ENCODE peak calls at places on chromosomes 7 and 10, in four cellular contexts. U, Z, P and K are unnamed samples.
A peak's percentile ranks its signal among the peaks of the same experiment; 100 is the strongest.

GRCh38 chr10:246431-246830 is 111.2 kb downstream of the ZMYND11 start:
- DNase-seq in U (no peak), Z (no peak), P (no peak), K (no peak)

GRCh38 chr10:48309711-48310226 is 3.3 kb downstream of the MAPK8 start:
- DNase-seq in U (peak; percentile 91), Z (no peak), P (peak; percentile 51), K (peak; percentile 44)

GRCh38 chr7:76397409-76398183 is 11.9 kb downstream of the SSC4D start:
- DNase-seq in U (peak; percentile 96), Z (no peak), P (peak; percentile 70), K (peak; percentile 64)

GRCh38 chr7:45525057-45525456 is 49.1 kb upstream of the ADCY1 start:
- DNase-seq in U (no peak), Z (no peak), P (no peak), K (no peak)

GRCh38 chr7:23431596-23432284 is 38.6 kb downstream of the IGF2BP3 start:
- DNase-seq in U (no peak), Z (no peak), P (no peak), K (no peak)

GRCh38 chr10:42637648-42638052 is 720 bp downstream of the ZNF33B start:
- DNase-seq in U (no peak), Z (no peak), P (no peak), K (no peak)

GRCh38 chr7:148664319-148664718 is 34.4 kb upstream of the CUL1 start:
- DNase-seq in U (peak; percentile 83), Z (no peak), P (no peak), K (no peak)

GRCh38 chr7:134995239-134996096 is 9.2 kb downstream of the AGBL3 start:
- DNase-seq in U (no peak), Z (no peak), P (peak; percentile 94), K (no peak)

GRCh38 chr7:50595538-50596102 is 30.4 kb upstream of the DDC start:
- DNase-seq in U (no peak), Z (peak; percentile 2), P (peak; percentile 60), K (no peak)

GRCh38 chr7:142323706-142324105 is 65.8 kb upstream of the PRSS58 start:
- DNase-seq in U (peak; percentile 27), Z (peak; percentile 61), P (peak; percentile 47), K (no peak)

GRCh38 chr10:4086041-4086886 is 301.3 kb upstream of the KLF6 start:
- DNase-seq in U (no peak), Z (peak; percentile 6), P (no peak), K (no peak)

GRCh38 chr10:119778776-119779445 is 53.1 kb downstream of the INPP5F start:
- DNase-seq in U (no peak), Z (no peak), P (no peak), K (no peak)

GRCh38 chr7:23404546-23405239 is 65.6 kb downstream of the IGF2BP3 start:
- DNase-seq in U (no peak), Z (no peak), P (no peak), K (no peak)

GRCh38 chr7:130009848-130010688 is 41.1 kb downstream of the ZC3HC1 start:
- DNase-seq in U (peak; percentile 93), Z (no peak), P (peak; percentile 23), K (peak; percentile 98)

GRCh38 chr7:34675749-34676374 is 17.8 kb downstream of the NPSR1 start:
- DNase-seq in U (no peak), Z (peak; percentile 20), P (peak; percentile 56), K (no peak)

GRCh38 chr7:26013551-26014083 is 138.4 kb upstream of the NFE2L3 start:
- DNase-seq in U (no peak), Z (no peak), P (no peak), K (no peak)

GRCh38 chr7:43072530-43072929 is 39.9 kb upstream of the HECW1 start:
- DNase-seq in U (no peak), Z (no peak), P (peak; percentile 77), K (no peak)

GRCh38 chr7:22730921-22731654 is 4.1 kb downstream of the IL6 start:
- DNase-seq in U (peak; percentile 66), Z (no peak), P (peak; percentile 91), K (peak; percentile 66)

GRCh38 chr10:98569878-98570277 is 123.1 kb upstream of the HPS1 start:
- DNase-seq in U (no peak), Z (no peak), P (no peak), K (no peak)

GRCh38 chr7:158867214-158867984 is 11.0 kb downstream of the DYNC2I1 start:
- DNase-seq in U (no peak), Z (no peak), P (no peak), K (no peak)

GRCh38 chr10:21526952-21527633 is 1.6 kb upstream of the SKIDA1 start:
- DNase-seq in U (peak; percentile 92), Z (no peak), P (peak; percentile 51), K (no peak)

GRCh38 chr7:140877249-140877524 is 47.5 kb downstream of the BRAF start:
- DNase-seq in U (no peak), Z (no peak), P (no peak), K (no peak)

GRCh38 chr10:101028446-101029244 is 2.3 kb downstream of the PDZD7 start:
- DNase-seq in U (no peak), Z (no peak), P (no peak), K (no peak)

GRCh38 chr7:14233026-14233897 is 243.8 kb upstream of the ETV1 start:
- DNase-seq in U (no peak), Z (no peak), P (no peak), K (no peak)

GRCh38 chr10:132055616-132056015 is 10.1 kb upstream of the JAKMIP3 start:
- DNase-seq in U (peak; percentile 86), Z (no peak), P (no peak), K (no peak)

GRCh38 chr10:58477122-58477521 is 35.5 kb upstream of the BICC1 start:
- DNase-seq in U (peak; percentile 44), Z (no peak), P (no peak), K (no peak)

GRCh38 chr10:98010939-98011685 is 19.3 kb downstream of the CRTAC1 start:
- DNase-seq in U (no peak), Z (no peak), P (no peak), K (no peak)

GRCh38 chr7:7970620-7971307 is 2.2 kb downstream of the GLCCI1 start:
- DNase-seq in U (peak; percentile 52), Z (peak; percentile 8), P (peak; percentile 28), K (no peak)

GRCh38 chr7:32415519-32415918 is 74.7 kb downstream of the LSM5 start:
- DNase-seq in U (no peak), Z (no peak), P (no peak), K (no peak)

GRCh38 chr10:133608855-133609254 is 17.7 kb downstream of the FRG2B start:
- DNase-seq in U (no peak), Z (no peak), P (peak; percentile 24), K (no peak)

GRCh38 chr7:144391823-144392255 is 11.7 kb downstream of the NOBOX start:
- DNase-seq in U (peak; percentile 80), Z (peak; percentile 47), P (peak; percentile 74), K (no peak)

GRCh38 chr7:117995850-117996650 is 122.8 kb upstream of the CTTNBP2 start:
- DNase-seq in U (no peak), Z (no peak), P (no peak), K (no peak)

GRCh38 chr7:29299986-29300609 is 105.5 kb downstream of the CHN2 start:
- DNase-seq in U (no peak), Z (no peak), P (no peak), K (no peak)

GRCh38 chr10:122239578-122240257 is 31.4 kb upstream of the BTBD16 start:
- DNase-seq in U (peak; percentile 93), Z (no peak), P (no peak), K (no peak)

GRCh38 chr10:437698-438490 is 251.6 kb downstream of the DIP2C start:
- DNase-seq in U (no peak), Z (no peak), P (no peak), K (no peak)

GRCh38 chr10:3239920-3240909 is 67.6 kb upstream of the PITRM1 start:
- DNase-seq in U (no peak), Z (no peak), P (no peak), K (no peak)

GRCh38 chr7:32890553-32891045 is 961 bp downstream of the KBTBD2 start:
- DNase-seq in U (peak; percentile 66), Z (no peak), P (peak; percentile 85), K (no peak)

DNA sequence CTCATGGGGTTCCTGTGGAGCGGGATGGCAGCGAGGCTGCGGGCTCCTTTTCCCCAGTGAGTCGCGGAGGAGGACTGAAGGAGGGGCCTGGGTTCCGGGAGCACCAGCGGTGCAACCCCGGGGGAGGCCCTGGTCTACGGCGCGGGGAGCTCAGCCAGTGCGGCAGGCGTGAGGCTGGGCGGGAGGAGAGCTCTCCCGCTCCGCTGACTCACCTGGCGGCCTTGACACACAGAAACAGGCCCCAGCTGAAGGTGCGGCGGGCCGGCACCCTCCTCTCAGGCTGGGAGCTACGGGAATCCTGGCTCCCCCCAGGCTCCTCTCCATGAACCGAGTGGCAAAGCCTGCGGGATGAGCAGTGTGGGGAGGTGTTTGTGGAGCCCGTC is 6.8 kb upstream of the NOM1 start:
- DNase-seq in U (peak; percentile 75), Z (no peak), P (no peak), K (no peak)
- H2AFZ ChIP-seq in U (peak overlapping the region; percentile 47), Z (peak overlapping the region; percentile 66), P (no peak overlapping the region), K (peak overlapping the region; percentile 41)

GRCh38 chr10:62638062-62638477 is 166.4 kb upstream of the ADO start:
- DNase-seq in U (no peak), Z (no peak), P (peak; percentile 67), K (no peak)
- H3K27ac ChIP-seq in U (peak overlapping the region; percentile 65), Z (no peak overlapping the region), P (peak overlapping the region; percentile 92), K (peak overlapping the region; percentile 61)

DNA sequence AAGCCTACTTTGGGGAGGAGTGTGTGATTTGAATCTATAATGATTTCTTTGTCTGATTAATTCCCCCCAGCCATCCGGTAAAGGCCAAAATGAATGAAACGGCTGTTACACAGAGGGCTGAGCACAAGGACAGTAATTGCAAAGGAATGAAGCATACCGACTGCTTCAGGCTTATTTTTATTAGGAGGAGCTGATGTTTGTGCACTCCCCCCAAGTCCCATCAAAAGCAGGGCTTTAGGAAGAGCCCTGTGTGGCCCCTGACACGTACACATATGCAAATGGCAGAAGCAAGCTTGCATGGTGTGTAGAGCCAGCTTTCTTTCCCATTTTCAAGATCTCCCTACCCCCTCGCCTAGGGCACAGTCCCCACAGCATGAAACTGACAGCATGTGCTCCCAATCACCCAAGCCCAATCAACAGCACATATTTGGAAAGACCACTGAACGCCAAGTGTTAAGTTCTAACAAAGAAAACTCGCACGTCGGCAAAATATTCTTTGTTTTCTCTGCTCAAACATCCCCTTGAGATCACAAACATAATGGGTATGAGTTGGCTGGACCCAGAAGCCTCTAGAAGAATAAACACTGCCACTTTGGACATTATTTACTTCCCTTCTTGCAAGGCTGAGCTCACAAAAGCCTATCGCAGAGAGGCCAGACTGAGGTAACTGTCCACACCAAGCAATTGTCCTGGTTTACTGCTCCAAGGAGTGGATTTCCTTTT is 143.0 kb downstream of the CUBN start:
- DNase-seq in U (peak; percentile 85), Z (no peak), P (no peak), K (peak; percentile 36)
- H2AFZ ChIP-seq in U (peak overlapping the region; percentile 71), Z (peak overlapping the region; percentile 84), P (no peak overlapping the region), K (peak overlapping the region; percentile 47)

DNA sequence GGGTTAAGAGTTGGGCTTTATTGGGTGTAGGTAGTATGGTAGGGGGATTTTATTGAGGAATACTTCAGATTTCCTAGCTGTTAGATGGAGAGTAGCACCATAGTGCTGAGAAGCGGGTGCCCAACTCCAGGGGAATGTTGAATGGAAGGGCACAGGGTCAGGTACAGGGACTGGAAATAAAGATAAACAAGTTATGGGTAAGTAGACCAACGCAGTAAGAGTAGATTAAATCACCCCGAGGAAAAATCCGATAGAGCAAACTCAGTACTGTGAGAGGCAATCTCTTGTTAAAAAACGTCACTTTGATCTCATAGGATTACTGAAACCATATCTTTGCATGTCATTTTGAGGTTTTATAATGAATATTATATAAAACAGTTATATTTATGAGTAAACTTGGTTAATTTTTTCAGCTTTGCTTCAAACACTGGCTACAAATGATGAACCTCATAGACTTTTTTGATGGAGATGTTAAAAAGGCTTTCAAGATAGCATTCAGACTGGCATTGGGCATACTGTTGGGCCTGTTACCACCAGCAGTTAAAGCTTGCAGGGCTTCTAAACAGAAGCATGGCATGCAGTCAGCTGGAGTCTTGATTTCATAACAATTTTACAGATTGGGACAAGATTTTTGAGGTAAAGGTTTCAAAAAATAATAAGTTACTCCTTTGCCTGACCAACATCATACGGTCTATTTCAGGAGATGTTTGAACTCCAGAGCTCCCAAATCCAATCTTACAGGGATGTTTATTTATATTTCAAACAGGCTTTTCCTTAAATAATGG is 7.1 kb downstream of the AHR start:
- DNase-seq in U (no peak), Z (no peak), P (no peak), K (no peak)
- H3K27ac ChIP-seq in U (peak overlapping the region; percentile 75), Z (no peak overlapping the region), P (no peak overlapping the region), K (peak overlapping the region; percentile 57)